ENCODE peak calls at places on chromosomes 3 and 15, in eight cellular contexts. Y is left ventricle myocardium inferior, U is lower leg skin, S is B cell, E is Calu3, V is BJ, X is AG04450, I is progenitor cell of endocrine pancreas. A is an unnamed sample.

GRCh38 chr15:85289677-85290365 is 90.6 kb upstream of the AKAP13 start:
- DNase-seq in I (no peak), V (no peak), U (peak), S (peak), X (no peak), E (peak), Y (peak), A (peak)

GRCh38 chr15:48058371-48058770 is 62.4 kb upstream of the SLC24A5 start:
- DNase-seq in X (no peak), Y (no peak), E (no peak), V (no peak), S (no peak), U (no peak), I (no peak), A (no peak)

GRCh38 chr15:51776952-51777574 is 25.7 kb downstream of the TMOD2 start:
- DNase-seq in I (peak), V (no peak), S (peak), U (peak), E (peak), X (peak), Y (no peak), A (peak)

GRCh38 chr15:92808611-92809063 is 91.5 kb upstream of the CHD2 start:
- DNase-seq in V (no peak), I (no peak), S (peak), Y (peak), U (peak), E (peak), X (no peak), A (no peak)

GRCh38 chr15:47461560-47462175 is 255.6 kb upstream of the SEMA6D start:
- DNase-seq in U (no peak), X (no peak), V (no peak), E (no peak), I (no peak), S (no peak), Y (no peak), A (peak)

GRCh38 chr3:66165679-66166078 is 55.1 kb upstream of the SLC25A26 start:
- DNase-seq in I (no peak), E (no peak), U (no peak), X (no peak), V (no peak), S (no peak), Y (no peak), A (no peak)

GRCh38 chr15:75796321-75796720 is 46.9 kb upstream of the UBE2Q2 start:
- DNase-seq in Y (no peak), U (no peak), E (no peak), S (no peak), I (no peak), V (no peak), X (no peak), A (no peak)

GRCh38 chr3:81425198-81425868 is 336.1 kb downstream of the GBE1 start:
- DNase-seq in U (no peak), X (no peak), V (no peak), Y (no peak), E (no peak), I (no peak), S (no peak), A (no peak)

GRCh38 chr15:92029767-92030166 is 176.3 kb downstream of the SLCO3A1 start:
- DNase-seq in E (no peak), S (no peak), Y (no peak), U (no peak), V (no peak), X (no peak), I (no peak), A (no peak)

GRCh38 chr15:77631790-77632551 is 741 bp downstream of the LINGO1 start:
- DNase-seq in I (peak), X (no peak), S (no peak), V (no peak), E (peak), U (no peak), Y (peak), A (no peak)

GRCh38 chr15:85329561-85330421 is 50.6 kb upstream of the AKAP13 start:
- DNase-seq in X (no peak), I (no peak), U (no peak), E (no peak), V (no peak), Y (peak), S (peak), A (no peak)

GRCh38 chr15:90020041-90020735 is 19.1 kb downstream of the ZNF710 start:
- DNase-seq in V (no peak), I (no peak), S (no peak), Y (no peak), U (no peak), X (no peak), E (no peak), A (no peak)

GRCh38 chr3:173584093-173584833 is 186.7 kb downstream of the NLGN1 start:
- DNase-seq in V (no peak), I (no peak), S (no peak), Y (no peak), U (no peak), X (no peak), E (peak), A (no peak)

GRCh38 chr3:55000946-55001345 is 73.1 kb upstream of the LRTM1 start:
- DNase-seq in S (no peak), E (no peak), V (no peak), Y (no peak), X (no peak), I (no peak), U (no peak), A (no peak)

GRCh38 chr15:101391981-101392566 is 97.0 kb upstream of the SNRPA1 start:
- DNase-seq in E (no peak), V (no peak), X (no peak), I (no peak), S (no peak), U (no peak), Y (no peak), A (no peak)

GRCh38 chr3:155093261-155093660 is 13.1 kb downstream of the MME start:
- DNase-seq in V (no peak), S (no peak), E (no peak), U (no peak), I (no peak), X (no peak), Y (no peak), A (no peak)

GRCh38 chr3:115616461-115616860 is 6.8 kb upstream of the GAP43 start:
- DNase-seq in I (no peak), X (no peak), V (no peak), U (no peak), Y (no peak), S (no peak), E (no peak), A (no peak)

GRCh38 chr3:42773409-42773751 is 327 bp upstream of the CCDC13 start:
- DNase-seq in Y (no peak), E (no peak), I (no peak), V (no peak), S (no peak), U (no peak), X (no peak), A (no peak)

GRCh38 chr15:87777054-87777498 is 479.5 kb downstream of the NTRK3 start:
- DNase-seq in E (no peak), I (no peak), X (peak), U (peak), Y (no peak), V (peak), S (no peak), A (peak)

GRCh38 chr3:44292947-44293346 is 45.6 kb upstream of the TCAIM start:
- DNase-seq in S (no peak), V (no peak), I (no peak), X (no peak), Y (no peak), E (no peak), U (no peak), A (no peak)

GRCh38 chr15:74365619-74366445 is 1.6 kb downstream of the CYP11A1 start:
- DNase-seq in U (no peak), Y (peak), S (peak), E (no peak), I (peak), X (no peak), V (no peak), A (no peak)

GRCh38 chr3:154356009-154356408 is 31.7 kb upstream of the DHX36 start:
- DNase-seq in E (peak), X (no peak), Y (no peak), V (no peak), U (no peak), I (no peak), S (no peak), A (no peak)

GRCh38 chr3:78729921-78730320 is 1037.9 kb downstream of the ROBO1 start:
- DNase-seq in S (no peak), V (no peak), U (no peak), I (no peak), Y (no peak), E (no peak), X (no peak), A (no peak)

GRCh38 chr3:57889807-57890206 is 118.4 kb upstream of the FLNB start:
- DNase-seq in Y (no peak), X (no peak), S (no peak), I (no peak), V (no peak), U (no peak), E (no peak), A (no peak)

GRCh38 chr3:100753846-100754245 is 44.6 kb downstream of the TFG start:
- DNase-seq in I (no peak), Y (no peak), S (no peak), X (no peak), E (no peak), U (no peak), V (no peak), A (no peak)

GRCh38 chr15:51970132-51970817 is 1.3 kb downstream of the LEO1 start:
- DNase-seq in U (no peak), E (no peak), S (no peak), I (no peak), Y (no peak), V (no peak), X (no peak), A (no peak)

GRCh38 chr15:31299588-31300207 is 26.9 kb upstream of the KLF13 start:
- DNase-seq in X (no peak), V (no peak), U (peak), I (no peak), E (no peak), S (no peak), Y (no peak), A (no peak)

GRCh38 chr3:99505646-99506269 is 132.6 kb upstream of the COL8A1 start:
- DNase-seq in I (no peak), S (no peak), U (peak), X (peak), E (peak), V (peak), Y (peak), A (peak)

DNA sequence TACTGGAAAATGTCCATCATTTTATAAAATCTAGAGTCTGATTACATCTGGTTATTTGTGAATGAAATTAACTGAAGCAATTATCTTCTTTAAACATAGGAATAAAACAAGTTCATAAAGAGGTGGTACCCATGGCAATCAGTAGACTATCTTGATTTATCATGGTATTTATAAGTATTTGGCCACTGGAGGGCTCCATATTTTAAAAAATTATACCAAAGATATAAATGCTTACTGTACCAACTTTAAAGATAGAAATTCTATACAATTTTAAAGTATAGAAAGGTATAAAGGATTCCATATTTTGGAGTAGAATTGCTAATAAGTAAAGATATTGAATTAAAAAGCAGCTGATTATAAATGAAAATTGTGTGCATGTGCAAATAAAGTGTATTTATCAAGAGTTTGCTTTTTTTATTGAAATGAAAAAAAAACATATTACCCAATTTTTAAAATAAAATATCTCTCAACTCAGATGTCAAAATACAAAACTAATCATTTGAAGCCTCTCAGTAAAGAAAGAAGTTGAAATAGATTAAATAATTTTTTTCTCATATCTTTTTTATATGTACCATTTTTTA is 105.3 kb downstream of the BBX start:
- DNase-seq in X (no peak), E (no peak), Y (no peak), I (no peak), S (no peak), U (no peak), V (no peak), A (no peak)
- TF ChIP-seq CTCF in X (peak), E (no peak), Y (no peak), I (no peak), S (no peak), U (no peak), V (no peak), A (no peak)

GRCh38 chr3:183563686-183563941 is 8.1 kb upstream of the KLHL6 start:
- DNase-seq in I (no peak), V (no peak), S (no peak), X (no peak), E (no peak), Y (no peak), U (no peak), A (no peak)

GRCh38 chr3:183555541-183556081 is at the start of gene KLHL6:
- DNase-seq in I (no peak), Y (peak), U (peak), S (peak), X (no peak), E (no peak), V (no peak), A (no peak)

GRCh38 chr3:183564046-183564445 is 8.5 kb upstream of the KLHL6 start:
- DNase-seq in U (no peak), E (no peak), V (no peak), I (no peak), Y (no peak), S (no peak), X (no peak), A (no peak)

GRCh38 chr3:183560607-183561006 is 5.1 kb upstream of the KLHL6 start:
- DNase-seq in V (no peak), U (no peak), Y (no peak), S (peak), I (no peak), X (no peak), E (peak), A (no peak)
- TF ChIP-seq CTCF in V (peak), U (no peak), Y (peak), S (peak), I (no peak), X (no peak), E (no peak), A (no peak)

GRCh38 chr3:28917895-28918294 is 363.0 kb upstream of the RBMS3 start:
- DNase-seq in U (no peak), S (no peak), E (no peak), I (no peak), Y (no peak), V (no peak), X (no peak), A (no peak)

GRCh38 chr3:28915711-28916481 is 365.0 kb upstream of the RBMS3 start:
- DNase-seq in X (peak), S (no peak), V (no peak), Y (no peak), I (no peak), E (peak), U (no peak), A (peak)

GRCh38 chr3:28922376-28922775 is 358.5 kb upstream of the RBMS3 start:
- DNase-seq in E (no peak), X (no peak), Y (no peak), I (no peak), U (no peak), V (no peak), S (no peak), A (no peak)

GRCh38 chr3:28912120-28912885 is 368.6 kb upstream of the RBMS3 start:
- DNase-seq in Y (no peak), U (no peak), E (no peak), S (no peak), X (no peak), V (no peak), I (no peak), A (no peak)

GRCh38 chr3:28916713-28917499 is 364.0 kb upstream of the RBMS3 start:
- DNase-seq in E (peak), S (no peak), U (peak), X (peak), I (no peak), V (no peak), Y (peak), A (peak)
- TF ChIP-seq CTCF in E (no peak), S (no peak), U (no peak), X (peak), I (peak), V (peak), Y (peak), A (peak)

GRCh38 chr3:25894101-25894500 is 104.2 kb downstream of the OXSM start:
- DNase-seq in V (no peak), U (no peak), S (no peak), X (no peak), I (no peak), E (no peak), Y (no peak), A (no peak)

GRCh38 chr3:25899352-25900101 is 109.6 kb downstream of the OXSM start:
- DNase-seq in X (no peak), S (no peak), V (no peak), I (no peak), Y (no peak), E (no peak), U (no peak), A (no peak)

GRCh38 chr3:25895031-25895430 is 105.1 kb downstream of the OXSM start:
- DNase-seq in X (no peak), Y (no peak), V (no peak), E (no peak), S (no peak), I (no peak), U (no peak), A (no peak)

GRCh38 chr3:25895443-25895842 is 105.6 kb downstream of the OXSM start:
- DNase-seq in U (no peak), I (no peak), X (peak), S (no peak), E (no peak), Y (no peak), V (no peak), A (no peak)

DNA sequence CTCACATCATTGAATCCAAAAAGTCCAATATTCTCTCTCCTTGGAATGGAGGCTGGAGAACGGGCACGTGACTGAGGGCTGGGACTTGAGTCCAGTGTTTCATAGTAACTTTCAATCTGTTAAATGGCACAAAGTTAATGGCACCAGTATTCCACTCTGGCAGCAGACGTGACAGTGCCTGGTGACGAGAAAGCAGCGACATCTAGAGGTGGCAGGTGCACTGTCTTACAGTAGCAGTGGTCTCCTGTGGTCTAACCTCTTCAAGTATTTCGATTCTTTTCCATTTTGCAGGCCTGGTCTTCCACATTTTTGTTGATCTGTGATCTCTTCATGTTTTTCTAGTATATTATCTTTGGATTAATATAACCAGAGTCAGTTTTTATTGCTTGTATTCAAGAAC is 107.1 kb downstream of the OXSM start:
- DNase-seq in S (no peak), V (no peak), E (peak), X (no peak), I (no peak), Y (no peak), U (no peak), A (no peak)
- TF ChIP-seq CTCF in S (peak), V (peak), E (no peak), X (peak), I (peak), Y (peak), U (no peak), A (no peak)

GRCh38 chr3:126480251-126480650 is 4.6 kb upstream of the ZXDC start:
- DNase-seq in V (no peak), X (no peak), S (no peak), E (no peak), I (no peak), U (no peak), Y (no peak), A (no peak)
- TF ChIP-seq CTCF in V (no peak), X (no peak), S (no peak), E (no peak), I (no peak), U (no peak), Y (no peak), A (no peak)

GRCh38 chr15:98690272-98690671 is 41.9 kb downstream of the IGF1R start:
- DNase-seq in S (no peak), X (no peak), V (no peak), I (no peak), Y (no peak), E (no peak), U (no peak), A (no peak)

GRCh38 chr15:98686983-98687382 is 38.6 kb downstream of the IGF1R start:
- DNase-seq in Y (no peak), I (no peak), S (no peak), E (no peak), V (no peak), U (no peak), X (no peak), A (no peak)

GRCh38 chr15:98684995-98685525 is 36.7 kb downstream of the IGF1R start:
- DNase-seq in I (no peak), U (no peak), V (no peak), E (no peak), Y (no peak), X (no peak), S (no peak), A (no peak)

GRCh38 chr15:98692213-98692612 is 43.9 kb downstream of the IGF1R start:
- DNase-seq in S (no peak), Y (no peak), V (no peak), X (no peak), E (no peak), U (no peak), I (no peak), A (no peak)

GRCh38 chr15:98689431-98689861 is 41.1 kb downstream of the IGF1R start:
- DNase-seq in I (no peak), X (no peak), Y (no peak), V (no peak), U (no peak), S (no peak), E (peak), A (no peak)
- TF ChIP-seq CTCF in I (no peak), X (no peak), Y (no peak), V (no peak), U (no peak), S (no peak), E (no peak), A (no peak)

GRCh38 chr3:112990672-112991602 is at the start of gene GTPBP8:
- DNase-seq in Y (peak), U (peak), I (peak), S (peak), X (peak), E (peak), V (peak), A (peak)
- TF ChIP-seq CTCF in Y (peak), U (no peak), I (no peak), S (no peak), X (no peak), E (no peak), V (peak), A (no peak)

GRCh38 chr3:82643948-82644347 is 882.5 kb upstream of the GBE1 start:
- DNase-seq in Y (no peak), S (no peak), V (no peak), U (no peak), E (peak), X (no peak), I (no peak), A (no peak)
- TF ChIP-seq CTCF in Y (no peak), S (no peak), V (no peak), U (no peak), E (no peak), X (no peak), I (peak), A (no peak)

GRCh38 chr15:44199393-44199792 is 4.3 kb upstream of the FRMD5 start:
- DNase-seq in Y (no peak), U (no peak), I (no peak), X (no peak), V (no peak), S (no peak), E (peak), A (no peak)

GRCh38 chr15:44193651-44194396 is 1.2 kb downstream of the FRMD5 start:
- DNase-seq in I (no peak), X (no peak), S (peak), E (no peak), V (no peak), Y (no peak), U (no peak), A (no peak)

GRCh38 chr15:44194397-44195150 is 497 bp downstream of the FRMD5 start:
- DNase-seq in S (peak), I (no peak), X (peak), Y (peak), E (peak), V (no peak), U (no peak), A (no peak)

DNA sequence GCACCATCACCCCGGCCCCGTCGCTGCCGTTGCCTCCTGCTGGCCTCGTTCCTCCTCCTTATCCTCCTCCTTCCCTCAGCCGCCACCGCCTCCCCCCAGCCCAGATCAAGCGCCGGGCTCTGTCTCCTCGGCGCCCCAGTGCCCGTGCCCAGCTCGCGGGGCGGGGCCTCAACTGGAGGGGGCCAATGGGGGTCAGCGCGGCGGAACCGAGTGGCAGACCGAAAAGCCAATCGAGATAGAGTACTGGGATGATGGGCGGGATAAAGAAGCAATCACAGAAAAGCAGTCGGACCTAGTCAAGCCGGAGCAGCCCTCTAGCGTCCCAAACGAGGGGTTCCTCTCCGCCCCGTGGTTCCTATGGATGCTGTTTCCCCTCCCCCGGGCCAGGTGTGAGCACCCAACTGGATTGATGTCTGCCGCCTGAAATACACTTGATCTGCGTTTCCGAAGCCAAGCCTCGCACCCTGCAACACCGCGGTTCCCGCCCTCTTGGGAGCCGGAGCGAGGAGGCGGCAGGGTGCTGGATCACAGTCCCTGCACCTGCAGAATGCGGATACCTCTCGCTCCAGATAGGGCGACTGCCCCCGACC is at the start of gene FRMD5:
- DNase-seq in E (peak), Y (peak), I (peak), V (peak), X (peak), S (peak), U (peak), A (peak)
- TF ChIP-seq CTCF in E (no peak), Y (peak), I (peak), V (peak), X (peak), S (no peak), U (no peak), A (peak)